ENCODE peak calls at places on chromosomes 5 and 9, in six cellular contexts. One of them, this sample, is unnamed.

GRCh38 chr5:76622973-76623596 is at the start of gene F2RL2:
- DNase-seq in prostate gland: no peak
- DNase-seq in stomach: no peak
- DNase-seq in spleen: no peak
- DNase-seq in upper lobe of left lung: no peak
- DNase-seq in sigmoid colon: peak
- DNase-seq in this sample: no peak

GRCh38 chr5:135569755-135570452 is 8.9 kb downstream of the CXCL14 start:
- DNase-seq in prostate gland: no peak
- DNase-seq in stomach: peak
- DNase-seq in spleen: peak
- DNase-seq in upper lobe of left lung: peak
- DNase-seq in sigmoid colon: no peak
- DNase-seq in this sample: no peak

GRCh38 chr5:122723606-122724352 is 51.1 kb upstream of the SNX2 start:
- DNase-seq in prostate gland: no peak
- DNase-seq in stomach: no peak
- DNase-seq in spleen: no peak
- DNase-seq in upper lobe of left lung: no peak
- DNase-seq in sigmoid colon: no peak
- DNase-seq in this sample: no peak

GRCh38 chr5:158821321-158821720 is 278.4 kb downstream of the EBF1 start:
- DNase-seq in prostate gland: no peak
- DNase-seq in stomach: no peak
- DNase-seq in spleen: no peak
- DNase-seq in upper lobe of left lung: no peak
- DNase-seq in sigmoid colon: no peak
- DNase-seq in this sample: no peak

GRCh38 chr5:116947691-116948528 is 373.3 kb upstream of the SEMA6A start:
- DNase-seq in prostate gland: peak
- DNase-seq in stomach: peak
- DNase-seq in spleen: peak
- DNase-seq in upper lobe of left lung: peak
- DNase-seq in sigmoid colon: no peak
- DNase-seq in this sample: peak

GRCh38 chr5:130514984-130515690 is 610.9 kb downstream of the CHSY3 start:
- DNase-seq in prostate gland: no peak
- DNase-seq in stomach: no peak
- DNase-seq in spleen: no peak
- DNase-seq in upper lobe of left lung: no peak
- DNase-seq in sigmoid colon: no peak
- DNase-seq in this sample: no peak

GRCh38 chr9:16871358-16872151 is 1.1 kb upstream of the BNC2 start:
- DNase-seq in prostate gland: peak
- DNase-seq in stomach: peak
- DNase-seq in spleen: peak
- DNase-seq in upper lobe of left lung: peak
- DNase-seq in sigmoid colon: peak
- DNase-seq in this sample: no peak

GRCh38 chr9:111034146-111034545 is 4.1 kb downstream of the LPAR1 start:
- DNase-seq in prostate gland: no peak
- DNase-seq in stomach: no peak
- DNase-seq in spleen: no peak
- DNase-seq in upper lobe of left lung: no peak
- DNase-seq in sigmoid colon: no peak
- DNase-seq in this sample: no peak

GRCh38 chr5:104241051-104241450 is 678.5 kb upstream of the NUDT12 start:
- DNase-seq in prostate gland: no peak
- DNase-seq in stomach: no peak
- DNase-seq in spleen: no peak
- DNase-seq in upper lobe of left lung: no peak
- DNase-seq in sigmoid colon: peak
- DNase-seq in this sample: no peak

GRCh38 chr9:136260521-136260920 is 14.9 kb upstream of the QSOX2 start:
- DNase-seq in prostate gland: no peak
- DNase-seq in stomach: no peak
- DNase-seq in spleen: no peak
- DNase-seq in upper lobe of left lung: no peak
- DNase-seq in sigmoid colon: no peak
- DNase-seq in this sample: no peak

GRCh38 chr5:10352404-10353240 is 873 bp upstream of the MARCHF6 start:
- DNase-seq in prostate gland: no peak
- DNase-seq in stomach: no peak
- DNase-seq in spleen: no peak
- DNase-seq in upper lobe of left lung: no peak
- DNase-seq in sigmoid colon: no peak
- DNase-seq in this sample: no peak

GRCh38 chr5:67166460-67166871 is 30.1 kb downstream of the CD180 start:
- DNase-seq in prostate gland: no peak
- DNase-seq in stomach: peak
- DNase-seq in spleen: peak
- DNase-seq in upper lobe of left lung: peak
- DNase-seq in sigmoid colon: peak
- DNase-seq in this sample: peak

GRCh38 chr9:79477955-79478751 is 93.6 kb upstream of the TLE4 start:
- DNase-seq in prostate gland: no peak
- DNase-seq in stomach: no peak
- DNase-seq in spleen: no peak
- DNase-seq in upper lobe of left lung: no peak
- DNase-seq in sigmoid colon: no peak
- DNase-seq in this sample: no peak

GRCh38 chr5:68086857-68087256 is 128.7 kb upstream of the PIK3R1 start:
- DNase-seq in prostate gland: no peak
- DNase-seq in stomach: no peak
- DNase-seq in spleen: no peak
- DNase-seq in upper lobe of left lung: peak
- DNase-seq in sigmoid colon: peak
- DNase-seq in this sample: no peak

GRCh38 chr9:113635586-113635985 is 172.1 kb downstream of the RGS3 start:
- DNase-seq in prostate gland: no peak
- DNase-seq in stomach: no peak
- DNase-seq in spleen: peak
- DNase-seq in upper lobe of left lung: peak
- DNase-seq in sigmoid colon: peak
- DNase-seq in this sample: peak

GRCh38 chr5:43152946-43153345 is 32.2 kb downstream of the ZNF131 start:
- DNase-seq in prostate gland: no peak
- DNase-seq in stomach: no peak
- DNase-seq in spleen: no peak
- DNase-seq in upper lobe of left lung: no peak
- DNase-seq in sigmoid colon: no peak
- DNase-seq in this sample: no peak

GRCh38 chr9:123460091-123460490 is 104.1 kb downstream of the CRB2 start:
- DNase-seq in prostate gland: no peak
- DNase-seq in stomach: no peak
- DNase-seq in spleen: no peak
- DNase-seq in upper lobe of left lung: no peak
- DNase-seq in sigmoid colon: peak
- DNase-seq in this sample: no peak

GRCh38 chr9:134879664-134880483 is 736 bp upstream of the FCN2 start:
- DNase-seq in prostate gland: no peak
- DNase-seq in stomach: no peak
- DNase-seq in spleen: no peak
- DNase-seq in upper lobe of left lung: no peak
- DNase-seq in sigmoid colon: no peak
- DNase-seq in this sample: no peak

GRCh38 chr5:26569929-26570258 is 468.5 kb downstream of the CDH9 start:
- DNase-seq in prostate gland: no peak
- DNase-seq in stomach: no peak
- DNase-seq in spleen: no peak
- DNase-seq in upper lobe of left lung: no peak
- DNase-seq in sigmoid colon: no peak
- DNase-seq in this sample: no peak

GRCh38 chr9:75941577-75942311 is 51.3 kb downstream of the PCSK5 start:
- DNase-seq in prostate gland: no peak
- DNase-seq in stomach: no peak
- DNase-seq in spleen: no peak
- DNase-seq in upper lobe of left lung: peak
- DNase-seq in sigmoid colon: no peak
- DNase-seq in this sample: no peak

GRCh38 chr5:174354571-174354970 is 309.1 kb downstream of the NSG2 start:
- DNase-seq in prostate gland: no peak
- DNase-seq in stomach: no peak
- DNase-seq in spleen: no peak
- DNase-seq in upper lobe of left lung: no peak
- DNase-seq in sigmoid colon: no peak
- DNase-seq in this sample: no peak

GRCh38 chr5:180045889-180046499 is 25.6 kb downstream of the RNF130 start:
- DNase-seq in prostate gland: no peak
- DNase-seq in stomach: no peak
- DNase-seq in spleen: no peak
- DNase-seq in upper lobe of left lung: no peak
- DNase-seq in sigmoid colon: no peak
- DNase-seq in this sample: no peak

GRCh38 chr5:61306531-61307195 is 25.4 kb upstream of the ZSWIM6 start:
- DNase-seq in prostate gland: no peak
- DNase-seq in stomach: no peak
- DNase-seq in spleen: no peak
- DNase-seq in upper lobe of left lung: no peak
- DNase-seq in sigmoid colon: no peak
- DNase-seq in this sample: no peak

GRCh38 chr5:152124413-152125082 is 199.9 kb upstream of the GLRA1 start:
- DNase-seq in prostate gland: no peak
- DNase-seq in stomach: no peak
- DNase-seq in spleen: no peak
- DNase-seq in upper lobe of left lung: no peak
- DNase-seq in sigmoid colon: no peak
- DNase-seq in this sample: no peak

GRCh38 chr5:119037496-119038215 is 33.2 kb upstream of the DMXL1 start:
- DNase-seq in prostate gland: peak
- DNase-seq in stomach: peak
- DNase-seq in spleen: no peak
- DNase-seq in upper lobe of left lung: no peak
- DNase-seq in sigmoid colon: no peak
- DNase-seq in this sample: no peak

GRCh38 chr5:36786613-36787012 is 90.0 kb upstream of the NIPBL start:
- DNase-seq in prostate gland: no peak
- DNase-seq in stomach: peak
- DNase-seq in spleen: no peak
- DNase-seq in upper lobe of left lung: no peak
- DNase-seq in sigmoid colon: no peak
- DNase-seq in this sample: no peak

GRCh38 chr5:36792560-36793180 is 83.9 kb upstream of the NIPBL start:
- DNase-seq in prostate gland: no peak
- DNase-seq in stomach: no peak
- DNase-seq in spleen: no peak
- DNase-seq in upper lobe of left lung: no peak
- DNase-seq in sigmoid colon: no peak
- DNase-seq in this sample: no peak

GRCh38 chr5:36787365-36787764 is 89.2 kb upstream of the NIPBL start:
- DNase-seq in prostate gland: no peak
- DNase-seq in stomach: no peak
- DNase-seq in spleen: no peak
- DNase-seq in upper lobe of left lung: no peak
- DNase-seq in sigmoid colon: no peak
- DNase-seq in this sample: no peak

GRCh38 chr5:36788365-36788764 is 88.2 kb upstream of the NIPBL start:
- DNase-seq in prostate gland: no peak
- DNase-seq in stomach: no peak
- DNase-seq in spleen: no peak
- DNase-seq in upper lobe of left lung: no peak
- DNase-seq in sigmoid colon: no peak
- DNase-seq in this sample: no peak

GRCh38 chr5:36790847-36791246 is 85.7 kb upstream of the NIPBL start:
- DNase-seq in prostate gland: no peak
- DNase-seq in stomach: no peak
- DNase-seq in spleen: no peak
- DNase-seq in upper lobe of left lung: no peak
- DNase-seq in sigmoid colon: no peak
- DNase-seq in this sample: no peak
- TF ChIP-seq POLR2AphosphoS5 in prostate gland: no peak
- TF ChIP-seq POLR2AphosphoS5 in stomach: no peak
- TF ChIP-seq POLR2AphosphoS5 in spleen: no peak
- TF ChIP-seq POLR2AphosphoS5 in upper lobe of left lung: no peak
- TF ChIP-seq POLR2AphosphoS5 in sigmoid colon: no peak
- TF ChIP-seq POLR2AphosphoS5 in this sample: no peak

DNA sequence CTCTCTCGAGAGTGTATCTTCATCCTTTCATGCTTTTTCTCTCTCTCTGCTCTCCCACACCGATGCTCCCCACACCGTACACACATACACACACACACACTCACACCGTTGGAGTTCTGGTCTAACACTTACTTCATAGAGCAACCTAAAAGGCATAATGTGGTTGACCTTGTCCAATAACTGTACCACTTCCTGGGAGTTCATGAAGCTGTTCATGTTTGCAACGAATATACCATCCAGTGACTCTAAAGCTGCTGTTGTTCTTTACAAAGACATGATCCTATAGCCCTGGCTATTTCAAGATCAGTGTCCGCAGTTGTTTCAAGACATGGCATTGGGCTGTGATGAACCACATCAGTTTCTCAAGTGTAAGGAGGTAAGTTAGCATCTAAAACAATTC is 10.0 kb downstream of the MEF2C start:
- DNase-seq in prostate gland: no peak
- DNase-seq in stomach: no peak
- DNase-seq in spleen: no peak
- DNase-seq in upper lobe of left lung: no peak
- DNase-seq in sigmoid colon: no peak
- DNase-seq in this sample: no peak
- TF ChIP-seq POLR2AphosphoS5 in prostate gland: no peak
- TF ChIP-seq POLR2AphosphoS5 in stomach: no peak
- TF ChIP-seq POLR2AphosphoS5 in spleen: peak
- TF ChIP-seq POLR2AphosphoS5 in upper lobe of left lung: no peak
- TF ChIP-seq POLR2AphosphoS5 in sigmoid colon: no peak
- TF ChIP-seq POLR2AphosphoS5 in this sample: no peak

DNA sequence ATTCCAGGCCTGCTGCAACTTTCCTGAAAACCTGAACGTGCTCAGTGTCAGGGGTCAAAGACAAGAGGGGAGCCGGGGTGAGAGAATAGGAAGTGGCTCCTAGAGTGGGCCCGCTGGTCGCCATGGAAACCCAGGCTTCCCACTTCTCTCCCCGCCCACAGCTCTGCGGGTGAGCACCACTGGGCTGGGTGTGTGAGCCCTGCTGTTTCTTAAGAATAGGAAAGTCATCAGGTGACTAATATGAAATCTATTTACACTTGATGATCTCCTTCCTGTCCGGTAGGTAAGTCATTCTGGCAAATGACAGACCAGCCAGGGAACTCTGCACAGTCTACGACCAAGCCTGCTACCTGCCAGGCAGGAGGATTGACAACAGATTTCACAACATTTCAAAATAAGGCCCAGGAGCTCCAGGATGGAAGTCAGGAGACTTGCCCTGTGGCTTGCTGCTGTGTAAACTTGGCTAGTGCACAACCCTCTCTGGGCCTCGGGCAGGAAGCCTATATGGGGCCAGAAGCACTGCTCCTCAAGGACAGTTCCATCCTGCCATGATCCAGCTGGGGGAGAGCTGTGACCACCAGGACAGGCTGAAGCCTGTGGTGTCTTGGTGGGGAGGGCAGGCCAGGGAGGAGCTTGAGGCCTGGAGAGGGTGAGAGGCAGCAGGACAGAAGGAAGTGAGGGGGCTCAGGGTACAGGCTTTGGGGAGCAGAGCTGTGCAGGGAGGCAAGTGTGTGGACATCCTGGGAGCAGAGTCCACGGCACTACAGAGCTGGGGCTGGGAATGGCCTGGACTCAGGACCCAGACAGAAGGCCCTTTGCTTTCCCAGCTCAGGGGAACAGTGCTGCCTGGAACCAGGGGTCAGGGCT is 60.6 kb downstream of the SHB start:
- DNase-seq in prostate gland: peak
- DNase-seq in stomach: peak
- DNase-seq in spleen: no peak
- DNase-seq in upper lobe of left lung: peak
- DNase-seq in sigmoid colon: no peak
- DNase-seq in this sample: peak
- TF ChIP-seq POLR2AphosphoS5 in prostate gland: peak
- TF ChIP-seq POLR2AphosphoS5 in stomach: no peak
- TF ChIP-seq POLR2AphosphoS5 in spleen: no peak
- TF ChIP-seq POLR2AphosphoS5 in upper lobe of left lung: peak
- TF ChIP-seq POLR2AphosphoS5 in sigmoid colon: no peak
- TF ChIP-seq POLR2AphosphoS5 in this sample: no peak

GRCh38 chr5:140252470-140253126 is 50.3 kb downstream of the PFDN1 start:
- DNase-seq in prostate gland: no peak
- DNase-seq in stomach: no peak
- DNase-seq in spleen: no peak
- DNase-seq in upper lobe of left lung: no peak
- DNase-seq in sigmoid colon: no peak
- DNase-seq in this sample: no peak
- TF ChIP-seq POLR2AphosphoS5 in prostate gland: no peak
- TF ChIP-seq POLR2AphosphoS5 in stomach: no peak
- TF ChIP-seq POLR2AphosphoS5 in spleen: no peak
- TF ChIP-seq POLR2AphosphoS5 in upper lobe of left lung: no peak
- TF ChIP-seq POLR2AphosphoS5 in sigmoid colon: no peak
- TF ChIP-seq POLR2AphosphoS5 in this sample: no peak